ENCODE peak calls at places on chromosomes 11 and 22, in nine cellular contexts. One of them, this sample, is unnamed.

GRCh38 chr11:33970984-33971466 is 79.1 kb upstream of the LMO2 start:
- DNase-seq in adrenal gland: peak; percentile 62
- DNase-seq in transverse colon: peak; percentile 32
- DNase-seq in brain microvascular endothelial cell: peak; percentile 47
- DNase-seq in dorsolateral prefrontal cortex: no peak
- DNase-seq in upper lobe of right lung: no peak
- DNase-seq in gastrocnemius medialis: peak; percentile 51
- DNase-seq in lower lobe of right lung: no peak
- DNase-seq in tibial nerve: no peak
- DNase-seq in this sample: no peak

GRCh38 chr11:87722756-87723599 is 452.3 kb downstream of the RAB38 start:
- DNase-seq in adrenal gland: peak; percentile 32
- DNase-seq in transverse colon: peak; percentile 40
- DNase-seq in brain microvascular endothelial cell: peak; percentile 7
- DNase-seq in dorsolateral prefrontal cortex: no peak
- DNase-seq in upper lobe of right lung: peak; percentile 60
- DNase-seq in gastrocnemius medialis: no peak
- DNase-seq in lower lobe of right lung: no peak
- DNase-seq in tibial nerve: no peak
- DNase-seq in this sample: no peak

GRCh38 chr11:85827768-85828639 is 17.1 kb upstream of the SYTL2 start:
- DNase-seq in adrenal gland: no peak
- DNase-seq in transverse colon: no peak
- DNase-seq in brain microvascular endothelial cell: peak; percentile 84
- DNase-seq in dorsolateral prefrontal cortex: no peak
- DNase-seq in upper lobe of right lung: no peak
- DNase-seq in gastrocnemius medialis: no peak
- DNase-seq in lower lobe of right lung: no peak
- DNase-seq in tibial nerve: no peak
- DNase-seq in this sample: no peak

GRCh38 chr22:44586337-44586990 is 88.4 kb upstream of the RTL6 start:
- DNase-seq in adrenal gland: no peak
- DNase-seq in transverse colon: no peak
- DNase-seq in brain microvascular endothelial cell: no peak
- DNase-seq in dorsolateral prefrontal cortex: peak; percentile 16
- DNase-seq in upper lobe of right lung: peak; percentile 21
- DNase-seq in gastrocnemius medialis: no peak
- DNase-seq in lower lobe of right lung: peak; percentile 39
- DNase-seq in tibial nerve: no peak
- DNase-seq in this sample: no peak

GRCh38 chr11:34770111-34770510 is 146.1 kb downstream of the APIP start:
- DNase-seq in adrenal gland: no peak
- DNase-seq in transverse colon: no peak
- DNase-seq in brain microvascular endothelial cell: no peak
- DNase-seq in dorsolateral prefrontal cortex: no peak
- DNase-seq in upper lobe of right lung: no peak
- DNase-seq in gastrocnemius medialis: no peak
- DNase-seq in lower lobe of right lung: no peak
- DNase-seq in tibial nerve: no peak
- DNase-seq in this sample: no peak

GRCh38 chr11:117431436-117431835 is 103.8 kb downstream of the CEP164 start:
- DNase-seq in adrenal gland: no peak
- DNase-seq in transverse colon: no peak
- DNase-seq in brain microvascular endothelial cell: no peak
- DNase-seq in dorsolateral prefrontal cortex: no peak
- DNase-seq in upper lobe of right lung: no peak
- DNase-seq in gastrocnemius medialis: no peak
- DNase-seq in lower lobe of right lung: no peak
- DNase-seq in tibial nerve: no peak
- DNase-seq in this sample: no peak

GRCh38 chr22:49547751-49548239 is 279.9 kb downstream of the BRD1 start:
- DNase-seq in adrenal gland: no peak
- DNase-seq in transverse colon: no peak
- DNase-seq in brain microvascular endothelial cell: no peak
- DNase-seq in dorsolateral prefrontal cortex: no peak
- DNase-seq in upper lobe of right lung: peak; percentile 51
- DNase-seq in gastrocnemius medialis: no peak
- DNase-seq in lower lobe of right lung: peak; percentile 36
- DNase-seq in tibial nerve: no peak
- DNase-seq in this sample: no peak

GRCh38 chr11:69972351-69972802 is 105.7 kb upstream of the ANO1 start:
- DNase-seq in adrenal gland: no peak
- DNase-seq in transverse colon: peak; percentile 50
- DNase-seq in brain microvascular endothelial cell: no peak
- DNase-seq in dorsolateral prefrontal cortex: no peak
- DNase-seq in upper lobe of right lung: no peak
- DNase-seq in gastrocnemius medialis: no peak
- DNase-seq in lower lobe of right lung: no peak
- DNase-seq in tibial nerve: no peak
- DNase-seq in this sample: no peak

GRCh38 chr11:30314625-30315024 is 8.3 kb upstream of the ARL14EP start:
- DNase-seq in adrenal gland: no peak
- DNase-seq in transverse colon: no peak
- DNase-seq in brain microvascular endothelial cell: no peak
- DNase-seq in dorsolateral prefrontal cortex: no peak
- DNase-seq in upper lobe of right lung: no peak
- DNase-seq in gastrocnemius medialis: no peak
- DNase-seq in lower lobe of right lung: no peak
- DNase-seq in tibial nerve: no peak
- DNase-seq in this sample: no peak

GRCh38 chr11:59822989-59823566 is 12.5 kb upstream of the MRPL16 start:
- DNase-seq in adrenal gland: peak; percentile 30
- DNase-seq in transverse colon: peak; percentile 33
- DNase-seq in brain microvascular endothelial cell: peak; percentile 69
- DNase-seq in dorsolateral prefrontal cortex: no peak
- DNase-seq in upper lobe of right lung: no peak
- DNase-seq in gastrocnemius medialis: no peak
- DNase-seq in lower lobe of right lung: no peak
- DNase-seq in tibial nerve: no peak
- DNase-seq in this sample: no peak

GRCh38 chr22:49582171-49582570 is 245.5 kb downstream of the BRD1 start:
- DNase-seq in adrenal gland: no peak
- DNase-seq in transverse colon: peak; percentile 4
- DNase-seq in brain microvascular endothelial cell: no peak
- DNase-seq in dorsolateral prefrontal cortex: peak; percentile 70
- DNase-seq in upper lobe of right lung: no peak
- DNase-seq in gastrocnemius medialis: no peak
- DNase-seq in lower lobe of right lung: no peak
- DNase-seq in tibial nerve: no peak
- DNase-seq in this sample: no peak

GRCh38 chr11:27406498-27407354 is 43.7 kb upstream of the CCDC34 start:
- DNase-seq in adrenal gland: no peak
- DNase-seq in transverse colon: no peak
- DNase-seq in brain microvascular endothelial cell: no peak
- DNase-seq in dorsolateral prefrontal cortex: no peak
- DNase-seq in upper lobe of right lung: no peak
- DNase-seq in gastrocnemius medialis: no peak
- DNase-seq in lower lobe of right lung: no peak
- DNase-seq in tibial nerve: no peak
- DNase-seq in this sample: no peak

GRCh38 chr11:44033411-44033850 is 14.3 kb upstream of the ACCSL start:
- DNase-seq in adrenal gland: no peak
- DNase-seq in transverse colon: no peak
- DNase-seq in brain microvascular endothelial cell: no peak
- DNase-seq in dorsolateral prefrontal cortex: peak; percentile 54
- DNase-seq in upper lobe of right lung: no peak
- DNase-seq in gastrocnemius medialis: no peak
- DNase-seq in lower lobe of right lung: no peak
- DNase-seq in tibial nerve: no peak
- DNase-seq in this sample: no peak

GRCh38 chr11:119741369-119742262 is 12.6 kb upstream of the NECTIN1 start:
- DNase-seq in adrenal gland: peak; percentile 41
- DNase-seq in transverse colon: peak; percentile 75
- DNase-seq in brain microvascular endothelial cell: no peak
- DNase-seq in dorsolateral prefrontal cortex: peak; percentile 53
- DNase-seq in upper lobe of right lung: peak; percentile 81
- DNase-seq in gastrocnemius medialis: no peak
- DNase-seq in lower lobe of right lung: peak; percentile 74
- DNase-seq in tibial nerve: no peak
- DNase-seq in this sample: no peak
- TF ChIP-seq CTCF in adrenal gland: peak; percentile 78
- TF ChIP-seq CTCF in transverse colon: peak; percentile 91
- TF ChIP-seq CTCF in brain microvascular endothelial cell: peak; percentile 85
- TF ChIP-seq CTCF in dorsolateral prefrontal cortex: peak; percentile 85
- TF ChIP-seq CTCF in upper lobe of right lung: peak; percentile 81
- TF ChIP-seq CTCF in gastrocnemius medialis: no peak
- TF ChIP-seq CTCF in lower lobe of right lung: peak; percentile 81
- TF ChIP-seq CTCF in tibial nerve: peak; percentile 71
- TF ChIP-seq CTCF in this sample: peak; percentile 70

DNA sequence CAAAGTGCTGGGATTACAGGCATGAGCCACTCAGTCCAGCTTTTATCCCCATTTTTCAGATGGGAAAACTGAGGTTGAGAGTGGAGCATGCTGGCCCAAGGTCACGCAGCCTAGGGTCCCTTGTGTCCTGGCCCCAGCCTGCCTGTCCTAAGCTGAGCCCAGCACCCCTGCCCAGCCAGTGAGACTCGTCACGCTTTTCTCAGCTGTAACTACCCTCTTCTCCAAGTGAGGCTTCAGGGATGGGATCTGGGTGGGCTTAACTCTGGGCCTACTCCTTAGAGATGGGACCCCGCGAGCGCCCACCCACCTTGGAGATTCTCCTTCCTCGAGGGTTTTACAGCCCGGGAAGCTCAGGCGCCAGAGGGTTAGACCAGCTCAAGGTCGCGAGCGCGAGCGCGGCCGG is 390 bp upstream of the TMEM151A start:
- DNase-seq in adrenal gland: no peak
- DNase-seq in transverse colon: no peak
- DNase-seq in brain microvascular endothelial cell: no peak
- DNase-seq in dorsolateral prefrontal cortex: no peak
- DNase-seq in upper lobe of right lung: no peak
- DNase-seq in gastrocnemius medialis: no peak
- DNase-seq in lower lobe of right lung: no peak
- DNase-seq in tibial nerve: no peak
- DNase-seq in this sample: no peak
- H3K4me3 ChIP-seq in adrenal gland: no peak overlapping the region
- H3K4me3 ChIP-seq in transverse colon: peak overlapping the region; percentile 56
- H3K4me3 ChIP-seq in brain microvascular endothelial cell: no peak overlapping the region
- H3K4me3 ChIP-seq in dorsolateral prefrontal cortex: peak overlapping the region; percentile 84
- H3K4me3 ChIP-seq in upper lobe of right lung: no peak overlapping the region
- H3K4me3 ChIP-seq in gastrocnemius medialis: peak overlapping the region; percentile 45
- H3K4me3 ChIP-seq in lower lobe of right lung: peak overlapping the region; percentile 51
- H3K4me3 ChIP-seq in tibial nerve: no peak overlapping the region
- H3K4me3 ChIP-seq in this sample: peak overlapping the region; percentile 52

GRCh38 chr11:12884751-12885318 is 124.3 kb upstream of the RASSF10 start:
- DNase-seq in adrenal gland: no peak
- DNase-seq in transverse colon: no peak
- DNase-seq in brain microvascular endothelial cell: no peak
- DNase-seq in dorsolateral prefrontal cortex: no peak
- DNase-seq in upper lobe of right lung: no peak
- DNase-seq in gastrocnemius medialis: no peak
- DNase-seq in lower lobe of right lung: no peak
- DNase-seq in tibial nerve: no peak
- DNase-seq in this sample: no peak
- H3K27ac ChIP-seq in adrenal gland: no peak overlapping the region
- H3K27ac ChIP-seq in transverse colon: peak overlapping the region; percentile 52
- H3K27ac ChIP-seq in brain microvascular endothelial cell: no peak overlapping the region
- H3K27ac ChIP-seq in dorsolateral prefrontal cortex: no peak overlapping the region
- H3K27ac ChIP-seq in upper lobe of right lung: no peak overlapping the region
- H3K27ac ChIP-seq in gastrocnemius medialis: no peak overlapping the region
- H3K27ac ChIP-seq in lower lobe of right lung: no peak overlapping the region
- H3K27ac ChIP-seq in tibial nerve: peak overlapping the region; percentile 57
- H3K27ac ChIP-seq in this sample: no peak overlapping the region

GRCh38 chr11:112794321-112794720 is 166.9 kb upstream of the NCAM1 start:
- DNase-seq in adrenal gland: no peak
- DNase-seq in transverse colon: no peak
- DNase-seq in brain microvascular endothelial cell: no peak
- DNase-seq in dorsolateral prefrontal cortex: no peak
- DNase-seq in upper lobe of right lung: no peak
- DNase-seq in gastrocnemius medialis: no peak
- DNase-seq in lower lobe of right lung: no peak
- DNase-seq in tibial nerve: no peak
- DNase-seq in this sample: no peak
- TF ChIP-seq CTCF in adrenal gland: no peak
- TF ChIP-seq CTCF in transverse colon: no peak
- TF ChIP-seq CTCF in brain microvascular endothelial cell: no peak
- TF ChIP-seq CTCF in dorsolateral prefrontal cortex: no peak
- TF ChIP-seq CTCF in upper lobe of right lung: no peak
- TF ChIP-seq CTCF in gastrocnemius medialis: no peak
- TF ChIP-seq CTCF in lower lobe of right lung: no peak
- TF ChIP-seq CTCF in tibial nerve: no peak
- TF ChIP-seq CTCF in this sample: no peak

DNA sequence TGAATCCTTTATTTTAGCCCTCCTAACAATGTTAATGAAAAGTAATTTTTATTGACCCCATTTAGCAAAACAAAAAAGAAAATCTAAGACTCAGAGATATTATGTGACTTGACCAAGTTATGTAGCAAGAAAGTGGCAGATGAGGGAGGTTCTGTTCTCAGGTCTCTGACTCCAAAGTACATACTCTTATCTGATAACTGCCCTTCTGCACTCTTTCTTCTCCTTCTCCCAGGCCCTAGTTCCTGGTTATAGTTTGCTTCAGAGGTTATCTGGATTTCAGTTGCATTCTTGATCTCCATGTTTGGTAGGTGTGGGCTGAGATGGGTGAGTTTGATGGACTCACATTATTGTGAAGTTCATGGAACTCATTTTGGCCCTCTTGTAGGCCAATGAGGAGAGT is 4.5 kb downstream of the OR9Q2 start:
- DNase-seq in adrenal gland: no peak
- DNase-seq in transverse colon: no peak
- DNase-seq in brain microvascular endothelial cell: no peak
- DNase-seq in dorsolateral prefrontal cortex: no peak
- DNase-seq in upper lobe of right lung: no peak
- DNase-seq in gastrocnemius medialis: no peak
- DNase-seq in lower lobe of right lung: no peak
- DNase-seq in tibial nerve: no peak
- DNase-seq in this sample: no peak
- H3K4me3 ChIP-seq in adrenal gland: no peak overlapping the region
- H3K4me3 ChIP-seq in transverse colon: no peak overlapping the region
- H3K4me3 ChIP-seq in brain microvascular endothelial cell: no peak overlapping the region
- H3K4me3 ChIP-seq in dorsolateral prefrontal cortex: no peak overlapping the region
- H3K4me3 ChIP-seq in upper lobe of right lung: no peak overlapping the region
- H3K4me3 ChIP-seq in gastrocnemius medialis: no peak overlapping the region
- H3K4me3 ChIP-seq in lower lobe of right lung: no peak overlapping the region
- H3K4me3 ChIP-seq in tibial nerve: no peak overlapping the region
- H3K4me3 ChIP-seq in this sample: no peak overlapping the region

DNA sequence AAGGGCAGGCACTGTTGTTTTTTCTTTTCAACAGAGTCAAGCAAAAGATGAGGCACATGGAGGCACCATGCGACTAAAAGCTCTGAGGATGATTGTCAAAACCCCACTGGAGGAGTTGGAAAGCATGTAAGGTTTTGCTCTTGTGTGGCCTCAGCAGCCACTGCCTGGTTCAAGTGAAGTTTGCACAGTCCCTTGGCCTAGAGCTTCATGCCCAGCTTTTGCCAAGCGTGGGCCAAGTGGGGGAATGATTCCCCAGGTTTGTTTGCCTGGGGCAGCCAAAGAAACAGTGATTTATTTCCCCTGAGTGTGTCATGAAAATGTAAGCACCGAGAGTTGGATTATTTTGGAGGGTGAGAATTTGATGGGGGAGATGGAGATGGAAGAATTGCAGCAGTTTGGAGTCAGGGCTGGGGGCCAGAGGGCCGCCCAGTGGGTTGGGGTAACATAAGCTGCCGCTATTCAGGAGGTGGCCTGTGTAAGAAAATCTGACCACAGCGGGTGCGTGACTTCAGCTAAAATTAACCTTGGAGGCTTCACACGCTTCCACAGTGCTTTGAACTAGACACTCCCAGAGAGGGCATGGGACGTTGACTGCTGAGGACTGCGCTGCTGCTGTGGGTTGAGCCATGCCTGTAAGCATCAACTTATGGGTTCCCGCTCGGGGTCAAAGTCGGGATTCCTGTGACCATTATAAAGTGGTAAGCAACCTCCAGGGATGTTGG is 100.7 kb downstream of the NAV2 start:
- DNase-seq in adrenal gland: no peak
- DNase-seq in transverse colon: no peak
- DNase-seq in brain microvascular endothelial cell: no peak
- DNase-seq in dorsolateral prefrontal cortex: no peak
- DNase-seq in upper lobe of right lung: no peak
- DNase-seq in gastrocnemius medialis: peak; percentile 84
- DNase-seq in lower lobe of right lung: no peak
- DNase-seq in tibial nerve: no peak
- DNase-seq in this sample: no peak
- H3K27ac ChIP-seq in adrenal gland: no peak overlapping the region
- H3K27ac ChIP-seq in transverse colon: no peak overlapping the region
- H3K27ac ChIP-seq in brain microvascular endothelial cell: no peak overlapping the region
- H3K27ac ChIP-seq in dorsolateral prefrontal cortex: no peak overlapping the region
- H3K27ac ChIP-seq in upper lobe of right lung: no peak overlapping the region
- H3K27ac ChIP-seq in gastrocnemius medialis: peak overlapping the region; percentile 74
- H3K27ac ChIP-seq in lower lobe of right lung: no peak overlapping the region
- H3K27ac ChIP-seq in tibial nerve: no peak overlapping the region
- H3K27ac ChIP-seq in this sample: no peak overlapping the region

This sample was measured in esophagus squamous epithelium.